ENCODE peak calls at places on chromosomes 12 and 14, in ten cellular contexts. W is uterus; D is astrocyte; T is activated T-helper 2 cell treated with anti-CD3 and anti-CD28 coated beads, Interferon-gamma antibody, Interleukin-2, Interleukin-4, amounts not matched to agents 10 μg/mL and 5 μg/mL and 100 μg/mL, durations not matched to agents 14 hours and 24 hours and 36 hours; U is WERI-Rb-1; N is iPS-NIHi11; R is RWPE2; E is ACHN; Z is activated T-cell treated with anti-CD3 and anti-CD28 coated beads, Interleukin-2, amount 50 U/mL, for 1 hour; B is RKO. X is an unnamed sample.

GRCh38 chr12:2974560-2974971 is 15.4 kb downstream of the TEAD4 start:
- DNase-seq in U (no peak), W (no peak), R (no peak), D (peak; percentile 37), T (no peak), N (peak; percentile 51), B (no peak), Z (no peak), E (no peak), X (no peak)

GRCh38 chr12:29709641-29710040 is 74.1 kb downstream of the TMTC1 start:
- DNase-seq in U (no peak), T (no peak), E (no peak), W (no peak), Z (no peak), B (no peak), R (no peak), N (no peak), D (no peak), X (no peak)

GRCh38 chr12:113905829-113906228 is 60.3 kb downstream of the RBM19 start:
- DNase-seq in Z (no peak), N (no peak), R (no peak), B (no peak), U (no peak), D (no peak), E (no peak), T (no peak), W (no peak), X (no peak)

GRCh38 chr12:107718606-107719005 is 33.0 kb downstream of the PWP1 start:
- DNase-seq in W (no peak), U (no peak), R (no peak), E (no peak), Z (no peak), T (no peak), B (no peak), D (no peak), N (no peak), X (no peak)

GRCh38 chr12:131135786-131136538 is 182.3 kb downstream of the ADGRD1 start:
- DNase-seq in Z (no peak), E (no peak), B (no peak), W (no peak), R (no peak), U (no peak), D (no peak), N (no peak), T (no peak), X (no peak)

GRCh38 chr14:97273540-97273939 is 476.4 kb downstream of the VRK1 start:
- DNase-seq in T (no peak), U (no peak), B (no peak), E (no peak), R (no peak), N (no peak), D (no peak), Z (no peak), W (no peak), X (no peak)

GRCh38 chr14:33386771-33387170 is 448.1 kb downstream of the NPAS3 start:
- DNase-seq in D (peak; percentile 56), E (no peak), T (no peak), W (no peak), N (no peak), B (no peak), R (no peak), Z (no peak), U (no peak), X (no peak)

GRCh38 chr12:22018860-22019259 is 27.2 kb upstream of the CMAS start:
- DNase-seq in U (no peak), N (no peak), B (peak; percentile 39), E (peak; percentile 50), D (no peak), W (no peak), T (no peak), R (no peak), Z (no peak), X (no peak)

GRCh38 chr14:102848830-102849521 is 71.7 kb downstream of the TRAF3 start:
- DNase-seq in Z (no peak), W (no peak), B (no peak), R (no peak), D (peak; percentile 20), E (peak; percentile 26), N (no peak), U (peak; percentile 54), T (no peak), X (peak; percentile 56)

GRCh38 chr14:66330916-66331315 is 155.3 kb upstream of the CCDC196 start:
- DNase-seq in R (no peak), Z (no peak), B (peak; percentile 48), E (no peak), N (no peak), W (peak; percentile 45), U (no peak), T (no peak), D (peak; percentile 61), X (no peak)

GRCh38 chr12:6237830-6238229 is 37.6 kb downstream of the CD9 start:
- DNase-seq in U (no peak), T (no peak), B (no peak), N (no peak), Z (no peak), D (no peak), W (no peak), R (no peak), E (no peak), X (no peak)

GRCh38 chr12:57816001-57816854 is 2.3 kb downstream of the AVIL start:
- DNase-seq in W (no peak), N (no peak), T (no peak), Z (no peak), B (no peak), U (no peak), E (no peak), D (no peak), R (no peak), X (no peak)

GRCh38 chr12:44972746-44973421 is 78.0 kb downstream of the DBX2 start:
- DNase-seq in B (peak; percentile 48), E (peak; percentile 55), R (no peak), N (peak; percentile 71), U (peak; percentile 46), T (no peak), Z (no peak), W (no peak), D (no peak), X (peak; percentile 3)

GRCh38 chr14:95482967-95483842 is 33.2 kb downstream of the SYNE3 start:
- DNase-seq in B (peak; percentile 76), Z (no peak), R (peak; percentile 89), D (peak; percentile 93), U (no peak), N (peak; percentile 36), W (peak; percentile 86), E (peak; percentile 70), T (no peak), X (peak; percentile 93)

GRCh38 chr12:111780166-111780565 is 13.4 kb downstream of the ALDH2 start:
- DNase-seq in U (no peak), N (no peak), B (no peak), W (no peak), T (no peak), Z (no peak), D (no peak), E (no peak), R (no peak), X (no peak)

GRCh38 chr14:49942090-49942489 is 49.2 kb downstream of the ARF6 start:
- DNase-seq in B (no peak), D (no peak), R (no peak), T (no peak), U (no peak), E (no peak), Z (no peak), N (no peak), W (no peak), X (peak; percentile 40)

X was measured in fibroblast of gingiva.